ENCODE peak calls at places on chromosomes 6 and 20, in nine cellular contexts. I is AG20443; A is stimulated activated CD8-positive, alpha-beta memory T cell treated with anti-CD3 and anti-CD28 coated beads, Interleukin-4, amount 100 ng/mL, for 24 hours; T is cardiac muscle cell; L is NCI-H2081 treated with DMSO at 0.1 percent for 48 hours; E is T47D; N is IMR-90; D is ovary; F is stimulated activated CD4-positive, alpha-beta T cell treated with anti-CD3 and anti-CD28 coated beads, Interleukin-15, amount 100 ng/mL, for 1 hour. P is an unnamed sample.

GRCh38 chr6:109455502-109456282 is at the start of gene MICAL1:
- DNase-seq in I (peak), A (peak), T (peak), L (no peak), E (peak), N (peak), D (peak), F (peak), P (peak)

GRCh38 chr6:49205526-49205925 is 257.5 kb downstream of the MMUT start:
- DNase-seq in I (no peak), A (no peak), T (no peak), L (peak), E (no peak), N (no peak), D (no peak), F (no peak), P (no peak)

GRCh38 chr6:36319436-36319762 is 17.3 kb downstream of the BNIP5 start:
- DNase-seq in I (no peak), A (no peak), T (no peak), L (peak), E (peak), N (no peak), D (no peak), F (no peak), P (no peak)

GRCh38 chr6:1001655-1002349 is 308.9 kb upstream of the EXOC2 start:
- DNase-seq in I (peak), A (no peak), T (no peak), L (no peak), E (no peak), N (no peak), D (no peak), F (no peak), P (no peak)

GRCh38 chr6:1250489-1251197 is 61.3 kb upstream of the FOXQ1 start:
- DNase-seq in I (no peak), A (no peak), T (no peak), L (no peak), E (no peak), N (no peak), D (no peak), F (no peak), P (no peak)

GRCh38 chr6:107658920-107659879 is 164.9 kb downstream of the SCML4 start:
- DNase-seq in I (no peak), A (no peak), T (no peak), L (peak), E (peak), N (peak), D (no peak), F (no peak), P (peak)

GRCh38 chr20:21767200-21767738 is 61.8 kb downstream of the PAX1 start:
- DNase-seq in I (no peak), A (no peak), T (no peak), L (no peak), E (no peak), N (no peak), D (no peak), F (no peak), P (no peak)

GRCh38 chr6:100664274-100665040 is 199.7 kb upstream of the SIM1 start:
- DNase-seq in I (peak), A (no peak), T (peak), L (no peak), E (peak), N (peak), D (no peak), F (no peak), P (no peak)

GRCh38 chr20:17651761-17652388 is 30.2 kb downstream of the RRBP1 start:
- DNase-seq in I (no peak), A (no peak), T (no peak), L (no peak), E (peak), N (no peak), D (no peak), F (no peak), P (peak)

GRCh38 chr6:28134716-28135115 is 7.0 kb upstream of the ZKSCAN8 start:
- DNase-seq in I (no peak), A (no peak), T (no peak), L (no peak), E (no peak), N (no peak), D (no peak), F (no peak), P (no peak)

GRCh38 chr6:106256201-106256968 is 69.2 kb downstream of the ATG5 start:
- DNase-seq in I (no peak), A (no peak), T (no peak), L (no peak), E (no peak), N (peak), D (no peak), F (no peak), P (no peak)

GRCh38 chr20:56362833-56363413 is 4.1 kb downstream of the FAM210B start:
- DNase-seq in I (no peak), A (no peak), T (no peak), L (no peak), E (no peak), N (peak), D (peak), F (no peak), P (no peak)

GRCh38 chr6:13907614-13908215 is 17.0 kb upstream of the RNF182 start:
- DNase-seq in I (no peak), A (no peak), T (no peak), L (no peak), E (no peak), N (no peak), D (no peak), F (no peak), P (no peak)

GRCh38 chr20:33914871-33915270 is 78.8 kb upstream of the RALY start:
- DNase-seq in I (peak), A (peak), T (no peak), L (no peak), E (no peak), N (peak), D (no peak), F (no peak), P (no peak)

GRCh38 chr20:3768342-3769130 is 983 bp upstream of the ADISSP start:
- DNase-seq in I (peak), A (peak), T (peak), L (no peak), E (peak), N (peak), D (peak), F (peak), P (peak)

GRCh38 chr6:27144740-27145079 is 102.8 kb upstream of the PRSS16 start:
- DNase-seq in I (no peak), A (no peak), T (no peak), L (no peak), E (no peak), N (no peak), D (no peak), F (no peak), P (no peak)

GRCh38 chr6:43436577-43437282 is 9.4 kb downstream of the ABCC10 start:
- DNase-seq in I (peak), A (no peak), T (peak), L (no peak), E (peak), N (peak), D (peak), F (no peak), P (peak)

GRCh38 chr20:9066196-9066595 is 2.7 kb upstream of the PLCB4 start:
- DNase-seq in I (no peak), A (no peak), T (no peak), L (no peak), E (no peak), N (no peak), D (no peak), F (no peak), P (no peak)

GRCh38 chr6:108078191-108078590 is 3.6 kb upstream of the OSTM1 start:
- DNase-seq in I (no peak), A (no peak), T (no peak), L (no peak), E (no peak), N (no peak), D (no peak), F (no peak), P (no peak)